ENCODE peak calls at places on chromosome 5, in six cellular contexts. I is T-helper 9 cell, Q is AG09309, O is midbrain, N is kidney tubule cell, B is IMR-90. H is an unnamed sample.

GRCh38 chr5:57382665-57383064 is 99.9 kb downstream of the ACTBL2 start:
- DNase-seq in O (no peak), Q (no peak), B (no peak), N (no peak), I (no peak), H (no peak)

GRCh38 chr5:72205431-72206009 is 98.2 kb downstream of the MAP1B start:
- DNase-seq in B (peak), Q (no peak), I (no peak), O (no peak), N (no peak), H (no peak)

GRCh38 chr5:372911-373709 is 51.6 kb downstream of the AHRR start:
- DNase-seq in B (no peak), I (no peak), O (no peak), Q (no peak), N (no peak), H (no peak)

GRCh38 chr5:149656576-149657182 is 73.4 kb upstream of the PPARGC1B start:
- DNase-seq in I (no peak), Q (no peak), O (no peak), N (peak), B (no peak), H (no peak)

GRCh38 chr5:167514461-167514860 is 777.0 kb upstream of the WWC1 start:
- DNase-seq in Q (no peak), N (peak), I (no peak), B (no peak), O (no peak), H (no peak)

GRCh38 chr5:171667341-171668096 is 118.1 kb upstream of the SMIM23 start:
- DNase-seq in I (no peak), O (no peak), N (peak), Q (peak), B (peak), H (peak)

GRCh38 chr5:81537905-81538535 is 144.1 kb upstream of the ACOT12 start:
- DNase-seq in I (no peak), O (no peak), B (no peak), Q (no peak), N (no peak), H (no peak)

GRCh38 chr5:573976-574375 is 38.2 kb upstream of the CEP72 start:
- DNase-seq in B (no peak), O (no peak), N (no peak), I (no peak), Q (no peak), H (no peak)

GRCh38 chr5:169151051-169151805 is 149.7 kb downstream of the SLIT3 start:
- DNase-seq in I (no peak), O (no peak), B (no peak), N (no peak), Q (no peak), H (no peak)

GRCh38 chr5:131324311-131324710 is 60.5 kb downstream of the CDC42SE2 start:
- DNase-seq in B (no peak), Q (no peak), N (no peak), O (peak), I (no peak), H (no peak)

GRCh38 chr5:151651997-151652645 is 34.6 kb downstream of the SPARC start:
- DNase-seq in B (peak), N (peak), I (peak), Q (no peak), O (peak), H (no peak)

GRCh38 chr5:176660860-176661641 is 13.8 kb downstream of the TSPAN17 start:
- DNase-seq in B (peak), I (peak), Q (no peak), N (peak), O (peak), H (peak)

GRCh38 chr5:84058561-84058960 is 326.1 kb downstream of the EDIL3 start:
- DNase-seq in I (no peak), Q (no peak), B (peak), N (no peak), O (no peak), H (no peak)

GRCh38 chr5:34957857-34958690 is 28.7 kb downstream of the DNAJC21 start:
- DNase-seq in N (peak), O (no peak), B (peak), Q (no peak), I (no peak), H (no peak)

GRCh38 chr5:113524927-113525326 is 11.4 kb downstream of the YTHDC2 start:
- DNase-seq in O (no peak), I (no peak), N (no peak), B (no peak), Q (no peak), H (no peak)

GRCh38 chr5:136985785-136986475 is 513.2 kb downstream of the SPOCK1 start:
- DNase-seq in Q (no peak), O (no peak), N (no peak), B (no peak), I (no peak), H (no peak)

GRCh38 chr5:39501403-39501802 is 76.6 kb upstream of the DAB2 start:
- DNase-seq in Q (no peak), B (peak), I (no peak), N (peak), O (no peak), H (no peak)

GRCh38 chr5:1735320-1735970 is 64.2 kb downstream of the MRPL36 start:
- DNase-seq in O (no peak), N (no peak), Q (no peak), I (no peak), B (no peak), H (peak)

GRCh38 chr5:166716856-166717492 is 1574.5 kb upstream of the WWC1 start:
- DNase-seq in B (no peak), O (no peak), I (no peak), N (peak), Q (no peak), H (no peak)

GRCh38 chr5:82564963-82565362 is 286.8 kb upstream of the RPS23 start:
- DNase-seq in N (peak), I (no peak), Q (no peak), O (no peak), B (no peak), H (no peak)

GRCh38 chr5:5979362-5979760 is 399.0 kb downstream of the MED10 start:
- DNase-seq in Q (no peak), N (peak), O (no peak), B (no peak), I (no peak), H (no peak)

GRCh38 chr5:123856736-123857135 is 344.8 kb downstream of the CSNK1G3 start:
- DNase-seq in I (no peak), O (peak), Q (no peak), B (no peak), N (no peak), H (no peak)

GRCh38 chr5:42951847-42952411 is 88.2 kb downstream of the ANXA2R start:
- DNase-seq in I (peak), O (no peak), N (peak), Q (no peak), B (peak), H (peak)

GRCh38 chr5:134370306-134370870 is 981 bp upstream of the UBE2B start:
- DNase-seq in B (no peak), I (no peak), O (no peak), N (peak), Q (no peak), H (no peak)